ENCODE peak calls at places on chromosome 11, in nine cellular contexts. D, O, C, P, H, R, U, G and M are unnamed samples.

GRCh38 chr11:3088806-3089205 is 31.6 kb upstream of the CARS1 start:
- DNase-seq in C (no peak), G (no peak), O (no peak), U (no peak), H (no peak), R (no peak), D (no peak), P (no peak), M (no peak)

GRCh38 chr11:12117200-12117995 is 7.0 kb downstream of the MICAL2 start:
- DNase-seq in O (no peak), C (no peak), P (no peak), R (no peak), U (no peak), G (no peak), H (no peak), D (no peak), M (no peak)

GRCh38 chr11:129048911-129049310 is 106.2 kb upstream of the TP53AIP1 start:
- DNase-seq in G (no peak), O (no peak), D (no peak), U (no peak), P (no peak), C (no peak), R (no peak), H (no peak), M (no peak)

GRCh38 chr11:69425895-69426544 is 55.4 kb upstream of the LINC01488 start:
- DNase-seq in U (no peak), G (no peak), P (no peak), D (no peak), C (no peak), O (no peak), R (no peak), H (no peak), M (no peak)

GRCh38 chr11:112652786-112653390 is 308.3 kb upstream of the NCAM1 start:
- DNase-seq in G (no peak), H (no peak), C (no peak), R (no peak), O (no peak), D (no peak), U (no peak), P (peak), M (peak)

GRCh38 chr11:110126936-110127335 is 33.7 kb downstream of the ZC3H12C start:
- DNase-seq in U (no peak), H (no peak), D (no peak), P (no peak), C (peak), O (no peak), R (no peak), G (no peak), M (no peak)

GRCh38 chr11:44110231-44110679 is 14.8 kb downstream of the EXT2 start:
- DNase-seq in G (peak), R (peak), H (peak), U (peak), P (peak), C (peak), O (peak), D (peak), M (peak)

GRCh38 chr11:129192150-129192549 is at the start of gene ARHGAP32:
- DNase-seq in U (no peak), G (no peak), C (peak), P (no peak), D (no peak), R (no peak), O (no peak), H (no peak), M (peak)

GRCh38 chr11:43790444-43790794 is 90.2 kb upstream of the ALKBH3 start:
- DNase-seq in P (peak), G (no peak), U (no peak), H (no peak), O (no peak), D (no peak), C (no peak), R (no peak), M (no peak)

GRCh38 chr11:11338304-11338703 is 14.7 kb downstream of the CSNK2A3 start:
- DNase-seq in D (no peak), G (no peak), R (no peak), O (no peak), H (no peak), U (no peak), C (no peak), P (no peak), M (no peak)

GRCh38 chr11:55920537-55920936 is 6.2 kb upstream of the OR5W2 start:
- DNase-seq in C (no peak), U (no peak), R (no peak), O (no peak), G (no peak), D (no peak), H (no peak), P (no peak), M (no peak)

GRCh38 chr11:131750692-131751091 is 380.3 kb downstream of the NTM start:
- DNase-seq in P (no peak), H (no peak), O (no peak), D (no peak), G (no peak), R (no peak), U (no peak), C (no peak), M (no peak)

GRCh38 chr11:1368216-1368615 is 21.5 kb upstream of the BRSK2 start:
- DNase-seq in C (no peak), D (no peak), O (no peak), H (no peak), P (no peak), G (no peak), U (no peak), R (no peak), M (no peak)

GRCh38 chr11:72257551-72257950 is 13.6 kb upstream of the PHOX2A start:
- DNase-seq in G (no peak), U (no peak), C (no peak), R (no peak), P (peak), O (no peak), D (no peak), H (no peak), M (no peak)

GRCh38 chr11:64130618-64131017 is 35.3 kb downstream of the MACROD1 start:
- DNase-seq in R (no peak), G (no peak), D (no peak), C (no peak), O (no peak), U (no peak), P (no peak), H (no peak), M (peak)

GRCh38 chr11:102495161-102496042 is 35.1 kb downstream of the MMP7 start:
- DNase-seq in U (peak), D (peak), G (peak), R (peak), P (peak), H (peak), O (peak), C (peak), M (peak)

GRCh38 chr11:14336507-14337503 is 22.2 kb downstream of the RRAS2 start:
- DNase-seq in U (no peak), G (no peak), R (peak), P (peak), H (no peak), C (peak), O (no peak), D (no peak), M (no peak)

GRCh38 chr11:110805764-110806163 is 93.5 kb upstream of the ARHGAP20 start:
- DNase-seq in R (no peak), P (no peak), H (no peak), D (no peak), C (no peak), O (no peak), U (no peak), G (no peak), M (peak)

GRCh38 chr11:12198261-12198925 is 88.0 kb downstream of the MICAL2 start:
- DNase-seq in U (no peak), C (no peak), D (no peak), H (no peak), G (no peak), P (no peak), R (no peak), O (no peak), M (no peak)

GRCh38 chr11:127574528-127574927 is 574.0 kb upstream of the KIRREL3 start:
- DNase-seq in U (no peak), O (no peak), H (no peak), D (no peak), C (peak), G (no peak), R (no peak), P (no peak), M (no peak)

GRCh38 chr11:69298778-69299461 is 5.0 kb downstream of the MYEOV start:
- DNase-seq in H (no peak), D (no peak), G (no peak), R (no peak), U (no peak), P (no peak), C (no peak), O (no peak), M (no peak)

GRCh38 chr11:95659088-95659487 is 130.5 kb downstream of the FAM76B start:
- DNase-seq in H (no peak), G (no peak), R (no peak), D (no peak), O (no peak), C (no peak), U (no peak), P (peak), M (no peak)

GRCh38 chr11:62712861-62713260 is 5.4 kb downstream of the GNG3 start:
- DNase-seq in P (no peak), R (no peak), C (no peak), O (no peak), G (no peak), H (no peak), D (no peak), U (no peak), M (peak)

GRCh38 chr11:118691926-118692830 is 12.7 kb upstream of the TREH start:
- DNase-seq in O (no peak), R (no peak), H (no peak), U (no peak), C (peak), G (no peak), P (peak), D (peak), M (no peak)

GRCh38 chr11:35389112-35389511 is 30.2 kb downstream of the SLC1A2 start:
- DNase-seq in G (no peak), D (no peak), P (no peak), U (no peak), C (no peak), R (no peak), O (no peak), H (no peak), M (no peak)

GRCh38 chr11:8224711-8225110 is 39.0 kb downstream of the LMO1 start:
- DNase-seq in O (no peak), H (no peak), D (no peak), R (no peak), G (no peak), U (no peak), P (no peak), C (no peak), M (no peak)

GRCh38 chr11:128157423-128158298 is 429.7 kb downstream of the ETS1 start:
- DNase-seq in G (peak), O (peak), D (peak), U (peak), H (peak), P (peak), C (peak), R (peak), M (peak)

GRCh38 chr11:63609971-63610580 is 4.2 kb downstream of the PLAAT3 start:
- DNase-seq in D (no peak), O (no peak), C (no peak), R (no peak), H (no peak), P (no peak), G (no peak), U (no peak), M (no peak)

GRCh38 chr11:61493832-61494231 is 14.7 kb upstream of the LRRC10B start:
- DNase-seq in P (no peak), U (no peak), O (no peak), D (no peak), R (no peak), G (no peak), H (no peak), C (no peak), M (no peak)

GRCh38 chr11:63668396-63668795 is 2.8 kb downstream of the ATL3 start:
- DNase-seq in U (no peak), H (no peak), G (no peak), D (no peak), R (no peak), O (no peak), P (no peak), C (no peak), M (no peak)

GRCh38 chr11:113114452-113115027 is 153.3 kb downstream of the NCAM1 start:
- DNase-seq in O (peak), D (no peak), G (peak), U (peak), P (peak), H (no peak), R (no peak), C (peak), M (peak)